ENCODE peak calls at places on chromosome 12, in eight cellular contexts. D is kidney, T is Peyer's patch, Z is lower lobe of right lung, C is fibroblast of lung, K is right atrium auricular region, O is epithelial cell of prostate, N is A549. X is an unnamed sample.

GRCh38 chr12:75944097-75944904 is 87.3 kb downstream of the PHLDA1 start:
- DNase-seq in D (no peak), T (no peak), Z (no peak), C (peak; percentile 88), K (no peak), O (peak; percentile 81), N (peak; percentile 94), X (no peak)

GRCh38 chr12:94762259-94762942 is 112.0 kb upstream of the TMCC3 start:
- DNase-seq in D (no peak), T (no peak), Z (no peak), C (no peak), K (no peak), O (peak; percentile 91), N (peak; percentile 18), X (no peak)

GRCh38 chr12:100868487-100868886 is 73.9 kb downstream of the ANO4 start:
- DNase-seq in D (no peak), T (no peak), Z (no peak), C (peak; percentile 25), K (no peak), O (no peak), N (no peak), X (no peak)

GRCh38 chr12:56237552-56237951 is 7.7 kb downstream of the SLC39A5 start:
- DNase-seq in D (no peak), T (no peak), Z (no peak), C (no peak), K (no peak), O (no peak), N (no peak), X (no peak)

GRCh38 chr12:48183876-48184548 is 568 bp downstream of the CCDC184 start:
- DNase-seq in D (no peak), T (no peak), Z (no peak), C (no peak), K (no peak), O (no peak), N (no peak), X (no peak)

GRCh38 chr12:3041558-3042164 is 35.5 kb upstream of the TSPAN9 start:
- DNase-seq in D (peak; percentile 53), T (peak; percentile 71), Z (no peak), C (peak; percentile 77), K (no peak), O (no peak), N (peak; percentile 87), X (peak; percentile 73)

GRCh38 chr12:3289702-3290101 is 201.3 kb upstream of the PRMT8 start:
- DNase-seq in D (no peak), T (no peak), Z (no peak), C (no peak), K (no peak), O (no peak), N (no peak), X (no peak)

GRCh38 chr12:113292091-113292490 is 42.8 kb downstream of the SLC8B1 start:
- DNase-seq in D (no peak), T (no peak), Z (no peak), C (peak; percentile 72), K (no peak), O (no peak), N (no peak), X (no peak)

GRCh38 chr12:116324684-116325664 is 47.5 kb upstream of the MED13L start:
- DNase-seq in D (no peak), T (no peak), Z (no peak), C (no peak), K (no peak), O (no peak), N (no peak), X (no peak)

GRCh38 chr12:4145990-4146859 is 127.3 kb upstream of the CCND2 start:
- DNase-seq in D (no peak), T (no peak), Z (no peak), C (no peak), K (no peak), O (no peak), N (no peak), X (no peak)

GRCh38 chr12:128381537-128381936 is 114.6 kb downstream of the TMEM132C start:
- DNase-seq in D (no peak), T (no peak), Z (no peak), C (no peak), K (no peak), O (no peak), N (no peak), X (no peak)

GRCh38 chr12:4809013-4809448 is 88.8 kb downstream of the GALNT8 start:
- DNase-seq in D (no peak), T (peak; percentile 49), Z (no peak), C (no peak), K (no peak), O (no peak), N (no peak), X (no peak)

GRCh38 chr12:65170245-65170881 is 980 bp downstream of the LEMD3 start:
- DNase-seq in D (peak; percentile 90), T (peak; percentile 89), Z (peak; percentile 80), C (peak; percentile 50), K (peak; percentile 66), O (peak; percentile 40), N (peak; percentile 55), X (peak; percentile 74)

GRCh38 chr12:18752280-18752920 is 14.5 kb downstream of the CAPZA3 start:
- DNase-seq in D (no peak), T (no peak), Z (no peak), C (peak; percentile 94), K (no peak), O (no peak), N (peak; percentile 8), X (no peak)

GRCh38 chr12:71128191-71128590 is 29.6 kb downstream of the TSPAN8 start:
- DNase-seq in D (no peak), T (no peak), Z (no peak), C (no peak), K (no peak), O (no peak), N (no peak), X (no peak)

GRCh38 chr12:25960176-25960575 is 1.7 kb downstream of the RASSF8 start:
- DNase-seq in D (no peak), T (no peak), Z (no peak), C (peak; percentile 50), K (no peak), O (no peak), N (peak; percentile 33), X (no peak)

GRCh38 chr12:101763246-101763931 is 24.1 kb upstream of the SYCP3 start:
- DNase-seq in D (no peak), T (no peak), Z (no peak), C (no peak), K (no peak), O (no peak), N (no peak), X (no peak)

DNA sequence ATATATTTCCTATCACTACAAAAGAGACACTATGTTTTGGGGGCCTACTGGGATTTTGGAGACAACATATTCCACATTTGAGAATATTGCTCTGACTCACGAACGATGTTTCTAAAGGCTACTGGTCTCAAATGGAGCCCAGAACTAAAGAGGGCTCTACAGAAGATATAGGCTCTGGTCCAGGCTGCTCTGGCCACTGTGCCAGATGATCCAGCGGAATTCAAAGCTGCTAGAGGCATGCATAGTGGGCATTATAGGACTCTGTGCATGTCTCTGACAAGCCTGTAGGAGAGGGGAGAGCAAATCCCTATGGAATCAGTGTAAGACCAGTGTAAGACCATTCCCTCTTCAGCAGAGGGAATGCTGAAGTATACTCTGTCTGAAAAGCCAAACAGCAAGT is 4.1 kb downstream of the TAS2R30 start:
- DNase-seq in D (no peak), T (no peak), Z (no peak), C (no peak), K (no peak), O (no peak), N (no peak), X (no peak)
- H3K27ac ChIP-seq in D (no peak overlapping the region), T (no peak overlapping the region), Z (no peak overlapping the region), C (no peak overlapping the region), K (peak overlapping the region; percentile 6), O (no peak overlapping the region), N (no peak overlapping the region), X (no peak overlapping the region)

GRCh38 chr12:98446060-98446459 is 69.3 kb upstream of the TMPO start:
- DNase-seq in D (no peak), T (no peak), Z (no peak), C (no peak), K (no peak), O (no peak), N (no peak), X (no peak)
- H3K27ac ChIP-seq in D (no peak overlapping the region), T (no peak overlapping the region), Z (no peak overlapping the region), C (no peak overlapping the region), K (no peak overlapping the region), O (no peak overlapping the region), N (no peak overlapping the region), X (peak overlapping the region; percentile 32)

GRCh38 chr12:39988574-39988973 is 117.3 kb downstream of the SLC2A13 start:
- DNase-seq in D (no peak), T (no peak), Z (no peak), C (no peak), K (no peak), O (no peak), N (no peak), X (no peak)
- H3K27ac ChIP-seq in D (no peak overlapping the region), T (no peak overlapping the region), Z (no peak overlapping the region), C (no peak overlapping the region), K (no peak overlapping the region), O (no peak overlapping the region), N (no peak overlapping the region), X (no peak overlapping the region)

GRCh38 chr12:106132175-106133135 is 6.3 kb downstream of the NUAK1 start:
- DNase-seq in D (no peak), T (no peak), Z (no peak), C (no peak), K (no peak), O (no peak), N (no peak), X (no peak)
- H3K27ac ChIP-seq in D (no peak overlapping the region), T (no peak overlapping the region), Z (peak overlapping the region; percentile 13), C (no peak overlapping the region), K (peak overlapping the region; percentile 62), O (no peak overlapping the region), N (peak overlapping the region; percentile 99), X (peak overlapping the region; percentile 79)